ENCODE peak calls at places on chromosomes 16 and 17, in eight cellular contexts. E, Q, Z, B, M, A, F and V are unnamed samples. For H3K36me3, the result is how much of the 10 kb centered on the place peaks cover.

GRCh38 chr16:78676351-78676750 is 576.9 kb downstream of the WWOX start:
- DNase-seq in E (no peak), Q (no peak), Z (no peak), B (no peak), M (no peak), A (peak), F (no peak), V (no peak)

GRCh38 chr17:46194393-46195216 is 1.4 kb upstream of the KANSL1 start:
- DNase-seq in E (peak), Q (no peak), Z (peak), B (peak), M (no peak), A (peak), F (no peak), V (peak)

GRCh38 chr17:64641499-64641898 is 20.6 kb downstream of the SMURF2 start:
- DNase-seq in E (no peak), Q (no peak), Z (peak), B (no peak), M (no peak), A (peak), F (no peak), V (peak)

GRCh38 chr16:11966173-11966572 is 1.2 kb downstream of the TNFRSF17 start:
- DNase-seq in E (no peak), Q (no peak), Z (no peak), B (no peak), M (no peak), A (no peak), F (no peak), V (no peak)

GRCh38 chr16:83005653-83006160 is 378.9 kb downstream of the CDH13 start:
- DNase-seq in E (no peak), Q (no peak), Z (peak), B (no peak), M (no peak), A (peak), F (no peak), V (no peak)

GRCh38 chr17:48190871-48191270 is 83.3 kb downstream of the SNX11 start:
- DNase-seq in E (no peak), Q (no peak), Z (no peak), B (no peak), M (no peak), A (no peak), F (no peak), V (peak)

GRCh38 chr17:40958086-40958953 is 8.4 kb downstream of the KRT39 start:
- DNase-seq in E (no peak), Q (no peak), Z (no peak), B (no peak), M (no peak), A (no peak), F (peak), V (no peak)

GRCh38 chr17:48261297-48261880 is 153.8 kb downstream of the SNX11 start:
- DNase-seq in E (peak), Q (no peak), Z (peak), B (no peak), M (no peak), A (no peak), F (no peak), V (peak)

GRCh38 chr16:79380990-79381389 is 219.5 kb downstream of the MAF start:
- DNase-seq in E (no peak), Q (no peak), Z (no peak), B (peak), M (no peak), A (no peak), F (no peak), V (no peak)

GRCh38 chr16:8907096-8907495 is 24.9 kb downstream of the LITAFD start:
- DNase-seq in E (no peak), Q (no peak), Z (no peak), B (no peak), M (no peak), A (peak), F (no peak), V (no peak)

GRCh38 chr17:19766421-19767270 is 18.5 kb upstream of the ALDH3A1 start:
- DNase-seq in E (peak), Q (no peak), Z (peak), B (peak), M (peak), A (peak), F (peak), V (peak)

GRCh38 chr16:82655315-82655714 is 28.5 kb downstream of the CDH13 start:
- DNase-seq in E (no peak), Q (no peak), Z (peak), B (peak), M (peak), A (peak), F (no peak), V (no peak)

GRCh38 chr17:34370997-34371395 is 8.0 kb upstream of the CCL1 start:
- DNase-seq in E (no peak), Q (no peak), Z (peak), B (no peak), M (no peak), A (no peak), F (no peak), V (no peak)

GRCh38 chr17:309361-309888 is 43.2 kb downstream of the RPH3AL start:
- DNase-seq in E (peak), Q (no peak), Z (no peak), B (no peak), M (peak), A (peak), F (no peak), V (peak)

DNA sequence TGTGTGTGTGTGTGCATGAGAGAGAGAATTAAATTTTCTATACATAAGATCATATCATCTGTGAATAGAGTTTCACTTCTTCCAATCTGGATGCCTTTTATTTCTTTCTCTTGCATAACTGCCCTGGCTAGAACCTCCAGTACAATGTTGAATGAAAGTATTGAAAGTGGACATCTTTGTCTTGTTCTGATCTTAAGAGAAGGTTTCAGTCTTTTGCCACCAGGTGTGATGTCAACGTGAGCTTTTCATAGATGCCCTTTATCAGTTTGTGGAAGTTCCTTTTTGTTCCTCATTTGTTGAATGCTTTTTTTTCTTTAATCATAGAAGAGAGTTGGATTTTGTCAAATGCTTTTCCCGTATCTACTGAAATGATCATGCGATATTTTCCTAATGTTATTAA is 63.3 kb downstream of the RNF213 start:
- DNase-seq in E (no peak), Q (no peak), Z (no peak), B (no peak), M (no peak), A (no peak), F (no peak), V (no peak)
- H3K36me3 ChIP-seq in E (under half), Q (half or more), Z (half or more), B (half or more), M (under half), A (under half), F (under half), V (under half)

GRCh38 chr17:28402224-28402630 is 3.8 kb downstream of the SLC46A1 start:
- DNase-seq in E (no peak), Q (no peak), Z (no peak), B (no peak), M (no peak), A (no peak), F (no peak), V (no peak)

GRCh38 chr17:28397275-28397674 is 8.7 kb downstream of the SLC46A1 start:
- DNase-seq in E (no peak), Q (no peak), Z (no peak), B (no peak), M (no peak), A (no peak), F (no peak), V (no peak)

GRCh38 chr17:28398280-28398981 is 7.6 kb downstream of the SLC46A1 start:
- DNase-seq in E (no peak), Q (no peak), Z (peak), B (no peak), M (no peak), A (no peak), F (no peak), V (no peak)

GRCh38 chr17:28397687-28398279 is 8.2 kb downstream of the SLC46A1 start:
- DNase-seq in E (no peak), Q (no peak), Z (no peak), B (no peak), M (no peak), A (no peak), F (no peak), V (no peak)

DNA sequence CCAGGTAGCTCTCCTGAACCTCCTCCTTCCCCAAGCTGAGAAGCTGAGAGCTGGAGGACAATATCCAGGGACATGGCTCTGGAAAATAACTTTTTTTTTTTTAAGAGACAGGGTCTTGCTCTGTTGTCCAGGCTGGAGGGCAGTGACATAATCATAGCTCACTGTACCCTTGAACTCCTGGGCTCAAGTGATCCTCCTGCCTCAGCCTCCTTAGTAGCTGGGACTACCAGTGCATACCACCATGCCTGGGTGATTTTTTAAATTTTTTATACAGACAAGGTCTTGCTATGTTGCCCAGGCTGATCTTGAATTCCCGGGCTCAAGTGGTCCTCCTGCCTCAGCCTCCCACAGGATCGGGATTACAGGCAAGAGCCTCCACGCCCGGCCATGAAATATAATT is 6.2 kb downstream of the SLC46A1 start:
- DNase-seq in E (no peak), Q (no peak), Z (no peak), B (no peak), M (no peak), A (no peak), F (no peak), V (no peak)
- H3K36me3 ChIP-seq in E (under half), Q (half or more), Z (under half), B (under half), M (under half), A (under half), F (under half), V (under half)

GRCh38 chr17:17221329-17221728 is 15.2 kb upstream of the PLD6 start:
- DNase-seq in E (no peak), Q (no peak), Z (no peak), B (no peak), M (no peak), A (no peak), F (no peak), V (no peak)

GRCh38 chr17:17226451-17227265 is 10.3 kb downstream of the FLCN start:
- DNase-seq in E (no peak), Q (no peak), Z (no peak), B (no peak), M (no peak), A (no peak), F (no peak), V (no peak)

GRCh38 chr17:17225901-17226300 is 11.1 kb downstream of the FLCN start:
- DNase-seq in E (no peak), Q (no peak), Z (no peak), B (no peak), M (no peak), A (no peak), F (no peak), V (no peak)

GRCh38 chr17:17224137-17224536 is 12.8 kb downstream of the FLCN start:
- DNase-seq in E (no peak), Q (no peak), Z (no peak), B (no peak), M (no peak), A (no peak), F (no peak), V (no peak)

GRCh38 chr17:17223736-17224135 is 13.2 kb downstream of the FLCN start:
- DNase-seq in E (no peak), Q (no peak), Z (no peak), B (no peak), M (no peak), A (no peak), F (no peak), V (no peak)
- H3K36me3 ChIP-seq in E (under half), Q (half or more), Z (half or more), B (half or more), M (under half), A (half or more), F (under half), V (half or more)

GRCh38 chr17:5419959-5420653 is at the start of gene RPAIN:
- DNase-seq in E (peak), Q (peak), Z (peak), B (peak), M (peak), A (no peak), F (no peak), V (peak)

GRCh38 chr17:5418858-5419355 is 555 bp downstream of the NUP88 start:
- DNase-seq in E (peak), Q (no peak), Z (peak), B (peak), M (no peak), A (peak), F (peak), V (peak)

GRCh38 chr17:5416886-5417285 is 2.6 kb downstream of the NUP88 start:
- DNase-seq in E (no peak), Q (no peak), Z (no peak), B (no peak), M (no peak), A (no peak), F (no peak), V (no peak)

GRCh38 chr17:5422505-5422904 is 2.5 kb downstream of the RPAIN start:
- DNase-seq in E (no peak), Q (no peak), Z (peak), B (no peak), M (no peak), A (peak), F (no peak), V (no peak)

DNA sequence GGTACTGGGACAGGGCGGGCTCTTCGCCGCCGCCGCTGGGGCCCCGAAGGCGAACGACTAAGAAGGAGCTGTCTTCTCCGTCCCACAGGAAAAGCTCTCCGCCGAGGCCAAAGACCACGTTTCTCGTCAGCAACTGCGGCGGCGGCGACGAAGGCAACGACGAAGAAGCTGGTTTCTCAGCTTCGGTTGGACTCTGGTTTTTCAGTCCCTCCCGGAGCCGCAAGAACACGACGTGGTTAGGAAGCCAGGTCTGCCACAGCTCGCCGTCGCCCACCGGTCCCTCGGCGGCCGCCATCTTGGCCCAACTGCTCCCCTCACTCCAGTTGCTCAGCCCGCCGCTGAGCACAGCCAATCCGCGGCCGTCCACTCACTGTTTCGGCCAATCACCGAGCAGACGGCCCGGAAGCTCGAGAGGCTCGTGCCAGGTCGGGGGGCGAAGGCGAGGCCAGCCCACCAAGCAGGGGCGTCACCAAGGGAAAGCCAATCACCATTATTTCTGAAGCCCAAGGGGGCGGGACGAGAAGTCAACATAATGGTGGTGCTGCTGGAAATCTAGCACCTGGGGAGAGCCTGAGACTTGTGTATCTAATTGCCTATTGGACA is at the start of gene NUP88:
- DNase-seq in E (peak), Q (peak), Z (peak), B (peak), M (peak), A (peak), F (peak), V (peak)
- H3K36me3 ChIP-seq in E (under half), Q (under half), Z (under half), B (half or more), M (under half), A (under half), F (half or more), V (half or more)

GRCh38 chr17:30211371-30211770 is 24.1 kb downstream of the SLC6A4 start:
- DNase-seq in E (no peak), Q (peak), Z (no peak), B (peak), M (no peak), A (no peak), F (no peak), V (no peak)
- H3K36me3 ChIP-seq in E (under half), Q (under half), Z (under half), B (under half), M (under half), A (under half), F (under half), V (under half)

GRCh38 chr16:87291944-87292343 is 25.2 kb downstream of the C16orf95 start:
- DNase-seq in E (no peak), Q (no peak), Z (no peak), B (no peak), M (no peak), A (no peak), F (no peak), V (no peak)

GRCh38 chr16:87297407-87297806 is 19.8 kb downstream of the C16orf95 start:
- DNase-seq in E (no peak), Q (no peak), Z (no peak), B (no peak), M (no peak), A (no peak), F (no peak), V (no peak)

GRCh38 chr16:87295259-87295658 is 21.9 kb downstream of the C16orf95 start:
- DNase-seq in E (no peak), Q (no peak), Z (no peak), B (peak), M (no peak), A (no peak), F (no peak), V (no peak)

GRCh38 chr16:87295661-87296531 is 21.3 kb downstream of the C16orf95 start:
- DNase-seq in E (no peak), Q (no peak), Z (no peak), B (no peak), M (no peak), A (no peak), F (no peak), V (no peak)

GRCh38 chr16:87293990-87294389 is 23.2 kb downstream of the C16orf95 start:
- DNase-seq in E (no peak), Q (no peak), Z (no peak), B (no peak), M (no peak), A (no peak), F (no peak), V (no peak)
- H3K36me3 ChIP-seq in E (under half), Q (under half), Z (under half), B (under half), M (under half), A (under half), F (under half), V (under half)

GRCh38 chr16:1632638-1632970 is 20.4 kb downstream of the CRAMP1 start:
- DNase-seq in E (no peak), Q (no peak), Z (no peak), B (no peak), M (no peak), A (no peak), F (no peak), V (no peak)

GRCh38 chr16:1630450-1631213 is 18.5 kb downstream of the CRAMP1 start:
- DNase-seq in E (no peak), Q (no peak), Z (no peak), B (no peak), M (no peak), A (no peak), F (no peak), V (no peak)

GRCh38 chr16:1633310-1633709 is 21.1 kb downstream of the CRAMP1 start:
- DNase-seq in E (no peak), Q (no peak), Z (no peak), B (no peak), M (no peak), A (no peak), F (no peak), V (no peak)

GRCh38 chr16:1631931-1632637 is 19.9 kb downstream of the CRAMP1 start:
- DNase-seq in E (no peak), Q (no peak), Z (no peak), B (no peak), M (no peak), A (no peak), F (no peak), V (no peak)

DNA sequence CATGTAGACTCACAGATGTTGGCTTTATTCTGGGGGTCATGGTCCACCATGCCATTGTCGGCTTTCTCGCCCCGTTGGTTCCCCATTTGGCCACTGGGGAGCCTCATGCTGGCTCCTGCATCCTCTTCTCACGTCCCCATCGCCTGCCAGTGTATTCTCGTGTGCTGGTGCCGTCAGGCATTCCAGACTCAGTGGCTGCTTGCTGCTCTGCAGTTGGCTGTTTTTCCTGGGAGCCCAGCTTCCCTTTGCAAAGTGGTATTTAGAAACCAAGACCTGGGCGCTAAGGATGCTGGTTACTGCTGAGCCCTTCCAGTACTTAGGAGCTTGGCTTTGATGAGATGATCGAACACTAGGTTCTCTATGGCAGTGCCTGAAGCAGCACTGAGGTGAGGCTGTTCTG is 19.1 kb downstream of the CRAMP1 start:
- DNase-seq in E (no peak), Q (no peak), Z (no peak), B (no peak), M (no peak), A (no peak), F (no peak), V (no peak)
- H3K36me3 ChIP-seq in E (under half), Q (half or more), Z (half or more), B (half or more), M (under half), A (under half), F (under half), V (under half)